ENCODE peak calls at places on chromosomes 13 and 19, in seven cellular contexts. Y is HCT116, E is vagina, A is endothelial cell of umbilical vein, S is stomach, U is breast epithelium, Q is transverse colon. X is an unnamed sample.

GRCh38 chr13:28551498-28551895 is 56.6 kb upstream of the FLT1 start:
- DNase-seq in E (no peak), Y (no peak), A (no peak), U (no peak), Q (no peak), S (no peak), X (no peak)

GRCh38 chr19:35141627-35142401 is 1.2 kb upstream of the FXYD7 start:
- DNase-seq in E (no peak), U (no peak), Y (no peak), Q (no peak), A (no peak), S (no peak), X (no peak)

GRCh38 chr13:45683701-45684100 is 18.4 kb upstream of the CBY2 start:
- DNase-seq in S (no peak), U (no peak), Q (no peak), A (no peak), E (no peak), Y (no peak), X (no peak)

GRCh38 chr19:27964165-27964564 is 1248.8 kb downstream of the UQCRFS1 start:
- DNase-seq in S (no peak), U (no peak), Q (no peak), Y (no peak), A (no peak), E (no peak), X (no peak)

GRCh38 chr19:737591-738093 is 13.3 kb upstream of the MISP start:
- DNase-seq in A (peak; percentile 36), E (no peak), U (no peak), Q (peak; percentile 72), Y (no peak), S (peak; percentile 52), X (peak; percentile 82)

GRCh38 chr19:54399189-54399588 is 16.1 kb upstream of the TTYH1 start:
- DNase-seq in S (no peak), U (no peak), Y (no peak), A (no peak), E (no peak), Q (no peak), X (no peak)

GRCh38 chr19:3175761-3176714 is 2.5 kb upstream of the S1PR4 start:
- DNase-seq in Q (peak; percentile 87), Y (peak; percentile 65), A (no peak), S (peak; percentile 90), E (no peak), U (no peak), X (no peak)

GRCh38 chr13:79525051-79525450 is 44.1 kb downstream of the NDFIP2 start:
- DNase-seq in E (no peak), Q (no peak), Y (no peak), S (no peak), U (no peak), A (no peak), X (no peak)

GRCh38 chr19:10416083-10416379 is 4.3 kb upstream of the PDE4A start:
- DNase-seq in Y (no peak), A (no peak), Q (no peak), E (no peak), U (no peak), S (no peak), X (no peak)

GRCh38 chr19:10417598-10418280 is 2.6 kb upstream of the PDE4A start:
- DNase-seq in S (no peak), E (no peak), A (no peak), Q (no peak), U (no peak), Y (no peak), X (no peak)

GRCh38 chr19:10418281-10419199 is 1.8 kb upstream of the PDE4A start:
- DNase-seq in Q (no peak), E (no peak), S (no peak), A (no peak), Y (no peak), U (no peak), X (no peak)

GRCh38 chr19:10419200-10419645 is 1.1 kb upstream of the PDE4A start:
- DNase-seq in E (no peak), S (no peak), Q (no peak), U (no peak), A (no peak), Y (no peak), X (no peak)

DNA sequence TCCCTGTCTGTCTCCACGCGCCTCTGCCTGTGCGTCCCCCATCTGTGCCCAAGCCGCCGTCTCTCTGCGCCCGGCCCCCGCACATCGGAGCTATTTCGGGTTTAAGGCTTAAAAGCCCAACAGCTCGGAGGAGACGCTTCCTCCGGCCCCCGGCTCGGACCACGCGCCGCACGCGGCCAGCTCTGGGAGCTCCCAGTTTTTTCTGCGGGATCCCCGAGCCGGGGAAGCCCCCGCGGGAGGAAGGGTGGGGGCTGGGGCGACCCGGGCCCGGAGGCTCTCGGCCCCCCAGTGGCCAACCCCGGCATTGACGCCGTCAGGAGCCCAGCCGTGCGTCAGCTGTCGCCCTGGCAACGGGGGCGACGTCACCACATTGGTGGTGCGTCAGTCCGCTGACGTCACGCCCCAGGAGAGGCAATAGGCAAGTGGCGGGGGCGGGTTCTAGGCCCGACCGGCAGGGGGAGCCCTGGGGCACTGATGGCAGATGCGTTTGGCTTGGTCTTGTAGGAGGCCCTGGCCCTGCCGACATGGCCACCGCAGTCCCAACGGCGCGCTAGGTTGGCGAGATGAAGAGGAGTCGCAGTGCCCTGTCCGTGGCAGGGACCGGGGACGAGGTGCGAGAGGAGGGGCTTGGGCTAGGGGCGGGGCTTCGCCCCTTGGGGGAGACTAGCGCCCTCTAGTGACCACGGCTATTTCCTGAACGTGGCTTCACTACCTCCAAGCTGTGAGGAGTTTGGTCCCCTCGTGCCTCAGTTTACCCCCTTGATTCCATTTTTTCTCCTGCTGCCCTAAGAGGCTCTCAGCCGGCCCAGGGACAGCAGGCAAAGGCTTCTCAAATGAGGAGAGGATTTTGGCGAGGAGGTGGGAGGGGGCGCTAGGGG is 3.7 kb upstream of the PDE4A start:
- DNase-seq in Q (peak; percentile 90), A (peak; percentile 73), Y (peak; percentile 89), E (no peak), S (peak; percentile 90), U (peak; percentile 74), X (peak; percentile 95)
- TF ChIP-seq POLR2AphosphoS5 in Q (peak; percentile 27), A (no peak), Y (no peak), E (peak; percentile 37), S (no peak), U (no peak), X (peak; percentile 59)

GRCh38 chr19:50152578-50152977 is 10.5 kb downstream of the IZUMO2 start:
- DNase-seq in U (no peak), A (no peak), Y (no peak), Q (no peak), E (no peak), S (no peak), X (no peak)

GRCh38 chr19:50148528-50148927 is 14.6 kb downstream of the IZUMO2 start:
- DNase-seq in Y (no peak), U (no peak), E (no peak), A (no peak), Q (no peak), S (no peak), X (no peak)

DNA sequence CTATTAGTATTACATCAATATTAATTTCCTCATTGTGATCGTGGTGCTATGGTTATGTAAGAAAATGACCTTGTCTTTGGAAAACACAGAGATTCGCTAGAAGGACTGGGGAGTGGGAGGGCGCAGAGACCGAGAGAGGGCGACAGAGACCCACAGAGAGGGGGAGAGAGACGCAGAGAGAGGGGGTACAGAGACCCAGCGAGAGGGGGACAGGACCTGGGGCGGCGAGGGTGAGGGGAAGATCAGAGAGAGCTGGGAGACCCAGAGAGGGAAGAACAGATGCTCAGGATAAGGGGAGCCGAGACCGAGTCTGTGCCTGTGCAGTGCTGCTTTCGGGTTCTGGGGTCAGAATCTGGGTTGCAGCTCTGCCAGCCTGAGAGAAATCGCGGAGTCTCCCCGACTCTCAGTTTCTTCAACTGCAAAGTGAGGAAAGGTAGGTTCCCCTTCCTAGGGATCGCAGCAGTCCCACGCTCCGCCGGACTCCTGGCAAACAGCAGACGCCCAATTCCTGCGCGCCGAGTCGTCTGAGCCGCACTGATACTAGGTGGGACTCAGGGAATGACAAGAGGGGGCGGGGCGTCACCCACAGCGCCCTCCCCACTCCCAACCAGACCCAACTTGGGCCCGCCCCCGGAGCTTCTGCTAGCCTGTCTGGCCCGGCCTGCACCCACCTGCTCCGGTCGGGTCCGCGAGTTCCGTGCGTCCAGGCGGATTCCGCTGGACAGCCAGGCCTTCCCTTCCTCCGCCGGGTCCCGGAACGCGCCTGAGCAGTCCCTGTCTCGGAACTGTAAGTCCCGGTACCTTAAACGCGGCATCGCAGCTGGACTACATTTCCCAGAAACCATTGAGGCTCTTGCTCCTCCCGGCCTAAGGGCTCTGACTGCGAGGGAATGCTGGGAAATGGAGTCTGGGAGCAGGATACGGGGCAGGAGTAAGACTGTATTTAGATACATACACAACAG is 15.3 kb downstream of the IZUMO2 start:
- DNase-seq in Q (peak; percentile 86), Y (peak; percentile 89), S (peak; percentile 87), U (peak; percentile 82), A (peak; percentile 92), E (no peak), X (peak; percentile 89)
- TF ChIP-seq POLR2A in Q (no peak), Y (peak; percentile 41), S (no peak), U (no peak), A (no peak), E (no peak), X (no peak)

GRCh38 chr19:29667941-29668340 is 2.7 kb downstream of the PLEKHF1 start:
- DNase-seq in Y (no peak), E (no peak), U (peak; percentile 38), Q (peak; percentile 56), A (no peak), S (peak; percentile 59), X (peak; percentile 89)
- H3K27ac ChIP-seq in Y (peak overlapping the region; percentile 22), E (peak overlapping the region; percentile 97), U (peak overlapping the region; percentile 22), Q (peak overlapping the region; percentile 84), A (no peak overlapping the region), S (peak overlapping the region; percentile 86), X (peak overlapping the region; percentile 88)

GRCh38 chr19:50046649-50047503 is 21.1 kb downstream of the ZNF473 start:
- DNase-seq in E (no peak), Y (peak; percentile 27), Q (peak; percentile 50), U (no peak), S (peak; percentile 29), A (no peak), X (no peak)
- TF ChIP-seq POLR2AphosphoS5 in E (no peak), Y (no peak), Q (no peak), U (no peak), S (no peak), A (no peak), X (no peak)

GRCh38 chr19:55476100-55476775 is at the start of gene ZNF628:
- DNase-seq in E (no peak), Q (peak; percentile 99), U (peak; percentile 99), Y (peak; percentile 96), A (peak; percentile 97), S (peak; percentile 99), X (peak; percentile 99)
- TF ChIP-seq POLR2A in E (peak; percentile 55), Q (peak; percentile 84), U (peak; percentile 45), Y (no peak), A (peak; percentile 28), S (no peak), X (peak; percentile 77)